ENCODE peak calls at places on chromosomes 16 and 17, in five cellular contexts. C is dorsolateral prefrontal cortex; B is A673; W is brain microvascular endothelial cell; O is CD4-positive, CD25-positive, alpha-beta regulatory T cell. V is an unnamed sample.

GRCh38 chr17:40646791-40647548 is 648 bp downstream of the SMARCE1 start:
- DNase-seq in C (no peak), B (no peak), W (peak), O (no peak), V (peak)

GRCh38 chr17:77254961-77255741 is 114.4 kb downstream of the SEC14L1 start:
- DNase-seq in C (no peak), B (no peak), W (peak), O (no peak), V (no peak)

GRCh38 chr17:50123649-50124349 is 6.2 kb downstream of the SAMD14 start:
- DNase-seq in C (no peak), B (peak), W (no peak), O (no peak), V (no peak)

GRCh38 chr16:81035398-81035974 is at the start of gene ATMIN:
- DNase-seq in C (peak), B (peak), W (peak), O (peak), V (peak)

GRCh38 chr17:60790205-60790604 is 112.6 kb downstream of the BCAS3 start:
- DNase-seq in C (no peak), B (no peak), W (no peak), O (no peak), V (no peak)

GRCh38 chr16:85490971-85491771 is 122.0 kb upstream of the GSE1 start:
- DNase-seq in C (no peak), B (no peak), W (no peak), O (peak), V (peak)

GRCh38 chr16:71666264-71666663 is 40.3 kb downstream of the MARVELD3 start:
- DNase-seq in C (no peak), B (no peak), W (no peak), O (no peak), V (no peak)

GRCh38 chr17:34782271-34782670 is 179.0 kb downstream of the CCT6B start:
- DNase-seq in C (no peak), B (no peak), W (no peak), O (no peak), V (no peak)

GRCh38 chr17:28125530-28126382 is 83.3 kb downstream of the NLK start:
- DNase-seq in C (no peak), B (no peak), W (no peak), O (no peak), V (no peak)

GRCh38 chr17:65314212-65314611 is 177.0 kb downstream of the RGS9 start:
- DNase-seq in C (no peak), B (no peak), W (no peak), O (no peak), V (peak)

GRCh38 chr17:41581366-41582060 is 5.2 kb downstream of the KRT14 start:
- DNase-seq in C (no peak), B (no peak), W (no peak), O (no peak), V (no peak)

GRCh38 chr17:66171172-66171571 is 20.8 kb downstream of the CEP112 start:
- DNase-seq in C (no peak), B (no peak), W (no peak), O (no peak), V (no peak)

DNA sequence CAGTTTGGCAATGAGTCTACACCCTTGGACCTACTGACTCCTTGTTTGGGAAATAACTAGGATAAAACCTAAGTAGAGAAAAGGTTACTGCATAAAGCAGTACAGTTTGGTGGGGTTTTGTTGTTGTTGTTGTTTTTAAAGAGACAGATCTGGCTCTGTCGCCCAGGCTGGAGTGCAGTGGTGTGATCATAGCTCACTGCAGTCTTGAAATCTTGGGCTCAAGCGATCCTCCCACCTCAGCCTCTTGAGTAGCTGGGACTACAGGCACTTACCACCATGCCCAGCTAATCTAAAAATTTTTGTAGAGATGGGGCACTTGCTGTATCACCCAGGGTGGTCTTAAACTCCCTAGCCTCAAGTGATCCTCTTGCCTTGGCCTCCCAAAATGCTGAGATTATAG is 1.2 kb downstream of the PDP2 start:
- DNase-seq in C (no peak), B (no peak), W (no peak), O (no peak), V (no peak)
- H3K4me3 ChIP-seq in C (peak), B (peak), W (peak), O (peak), V (peak)

GRCh38 chr17:38451030-38451839 is 23.0 kb downstream of the ARHGAP23 start:
- DNase-seq in C (no peak), B (peak), W (peak), O (no peak), V (no peak)

GRCh38 chr17:38450699-38451029 is 22.4 kb downstream of the ARHGAP23 start:
- DNase-seq in C (no peak), B (no peak), W (no peak), O (no peak), V (no peak)

GRCh38 chr17:38452719-38453118 is 24.5 kb downstream of the ARHGAP23 start:
- DNase-seq in C (no peak), B (no peak), W (no peak), O (no peak), V (no peak)

GRCh38 chr17:38453951-38454421 is 25.7 kb downstream of the ARHGAP23 start:
- DNase-seq in C (no peak), B (peak), W (no peak), O (no peak), V (no peak)

DNA sequence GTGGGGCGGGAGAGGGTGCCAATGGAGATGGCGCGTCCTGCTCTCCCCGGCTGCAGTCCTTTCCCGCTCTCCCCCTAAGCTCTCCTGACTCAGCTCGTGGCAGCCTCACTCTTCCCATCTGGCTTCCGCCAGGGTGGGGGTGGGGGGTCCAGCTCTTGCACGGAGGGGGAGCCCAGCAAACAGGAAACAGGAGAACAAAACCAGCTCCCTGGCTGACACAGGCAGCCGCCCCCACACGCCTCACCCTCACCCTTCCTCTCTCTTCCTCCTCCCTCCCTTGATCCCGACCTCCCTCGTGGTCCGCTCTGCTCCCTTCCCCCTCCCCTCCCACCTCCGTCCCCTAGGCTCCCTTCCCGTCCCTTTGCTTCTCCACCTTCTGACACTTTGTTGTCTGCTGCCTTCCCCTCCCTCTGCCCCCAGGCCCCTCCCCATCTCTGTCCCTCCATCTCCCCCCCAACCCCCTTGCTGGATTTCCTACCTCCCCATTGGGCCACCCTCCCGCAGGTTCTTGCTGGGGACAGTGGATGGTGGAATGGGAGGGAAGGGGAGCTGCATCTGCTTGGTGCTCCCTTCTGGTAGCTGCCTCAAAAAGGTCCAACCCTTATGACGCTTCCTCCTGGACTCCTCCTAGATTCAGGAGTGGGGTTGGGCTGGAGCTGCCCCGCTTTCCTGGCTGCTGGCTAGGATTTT is 23.7 kb downstream of the ARHGAP23 start:
- DNase-seq in C (no peak), B (peak), W (peak), O (no peak), V (no peak)
- H3K4me3 ChIP-seq in C (peak), B (no peak), W (peak), O (no peak), V (no peak)

GRCh38 chr17:82105417-82105881 is 7.4 kb upstream of the FASN start:
- DNase-seq in C (no peak), B (no peak), W (no peak), O (no peak), V (no peak)

GRCh38 chr17:82108038-82108998 is 10.3 kb upstream of the FASN start:
- DNase-seq in C (no peak), B (no peak), W (no peak), O (no peak), V (no peak)

GRCh38 chr17:82107341-82107860 is 9.4 kb upstream of the FASN start:
- DNase-seq in C (no peak), B (no peak), W (no peak), O (no peak), V (no peak)

GRCh38 chr17:82105882-82106696 is 8.1 kb upstream of the FASN start:
- DNase-seq in C (no peak), B (peak), W (peak), O (peak), V (peak)

DNA sequence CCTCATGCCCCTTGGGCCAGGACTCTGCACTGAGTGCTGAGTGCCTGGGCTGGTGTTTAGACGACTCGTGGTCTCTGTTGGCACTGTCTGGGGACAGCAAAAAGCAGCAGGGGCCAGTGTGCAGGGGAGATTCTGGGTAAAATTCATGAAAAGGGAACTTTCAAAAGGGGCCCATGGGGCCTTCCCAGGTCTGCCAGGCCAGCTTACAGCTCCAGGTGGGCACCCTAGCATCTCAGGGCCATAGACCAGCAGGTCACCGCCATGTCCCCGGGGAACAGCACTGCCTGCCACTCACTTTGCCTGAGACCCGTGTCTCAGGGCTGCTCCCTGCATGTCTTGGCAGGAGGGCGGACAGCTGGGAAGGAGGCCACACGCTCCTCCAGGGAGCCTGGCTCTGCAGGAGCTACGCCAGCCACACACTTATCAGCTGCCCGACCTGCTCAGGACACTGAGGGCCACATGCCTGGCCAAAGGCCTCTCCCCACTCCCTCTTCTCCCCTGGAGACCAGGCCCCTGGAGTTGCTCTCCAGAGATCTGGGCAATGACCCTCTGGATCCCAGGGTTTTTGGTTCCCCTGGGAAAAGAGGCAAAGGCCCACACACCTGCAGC is 8.8 kb upstream of the FASN start:
- DNase-seq in C (no peak), B (no peak), W (no peak), O (no peak), V (no peak)
- H3K4me3 ChIP-seq in C (peak), B (no peak), W (no peak), O (peak), V (peak)

GRCh38 chr17:4436381-4436780 is 2.6 kb downstream of the SPNS3 start:
- DNase-seq in C (no peak), B (no peak), W (no peak), O (no peak), V (peak)
- H3K4me3 ChIP-seq in C (no peak), B (no peak), W (no peak), O (no peak), V (peak)

GRCh38 chr17:45433136-45433535 is 466 bp upstream of the ARHGAP27 start:
- DNase-seq in C (no peak), B (no peak), W (no peak), O (no peak), V (no peak)
- H3K4me3 ChIP-seq in C (peak), B (no peak), W (no peak), O (no peak), V (no peak)

GRCh38 chr16:9500872-9501271 is 409.4 kb downstream of the HAPSTR1 start:
- DNase-seq in C (no peak), B (no peak), W (no peak), O (no peak), V (no peak)

GRCh38 chr16:9499921-9500593 is 408.6 kb downstream of the HAPSTR1 start:
- DNase-seq in C (no peak), B (peak), W (no peak), O (no peak), V (no peak)

GRCh38 chr16:9503251-9503986 is 412.0 kb downstream of the HAPSTR1 start:
- DNase-seq in C (no peak), B (no peak), W (no peak), O (no peak), V (no peak)
- H3K4me3 ChIP-seq in C (no peak), B (no peak), W (no peak), O (no peak), V (no peak)

GRCh38 chr16:51538707-51539604 is 387.9 kb upstream of the SALL1 start:
- DNase-seq in C (no peak), B (peak), W (peak), O (no peak), V (peak)
- H3K4me3 ChIP-seq in C (no peak), B (peak), W (no peak), O (no peak), V (no peak)

GRCh38 chr17:76138896-76139248 is 2.2 kb downstream of the FOXJ1 start:
- DNase-seq in C (no peak), B (no peak), W (no peak), O (no peak), V (no peak)
- H3K4me3 ChIP-seq in C (peak), B (no peak), W (no peak), O (no peak), V (no peak)

DNA sequence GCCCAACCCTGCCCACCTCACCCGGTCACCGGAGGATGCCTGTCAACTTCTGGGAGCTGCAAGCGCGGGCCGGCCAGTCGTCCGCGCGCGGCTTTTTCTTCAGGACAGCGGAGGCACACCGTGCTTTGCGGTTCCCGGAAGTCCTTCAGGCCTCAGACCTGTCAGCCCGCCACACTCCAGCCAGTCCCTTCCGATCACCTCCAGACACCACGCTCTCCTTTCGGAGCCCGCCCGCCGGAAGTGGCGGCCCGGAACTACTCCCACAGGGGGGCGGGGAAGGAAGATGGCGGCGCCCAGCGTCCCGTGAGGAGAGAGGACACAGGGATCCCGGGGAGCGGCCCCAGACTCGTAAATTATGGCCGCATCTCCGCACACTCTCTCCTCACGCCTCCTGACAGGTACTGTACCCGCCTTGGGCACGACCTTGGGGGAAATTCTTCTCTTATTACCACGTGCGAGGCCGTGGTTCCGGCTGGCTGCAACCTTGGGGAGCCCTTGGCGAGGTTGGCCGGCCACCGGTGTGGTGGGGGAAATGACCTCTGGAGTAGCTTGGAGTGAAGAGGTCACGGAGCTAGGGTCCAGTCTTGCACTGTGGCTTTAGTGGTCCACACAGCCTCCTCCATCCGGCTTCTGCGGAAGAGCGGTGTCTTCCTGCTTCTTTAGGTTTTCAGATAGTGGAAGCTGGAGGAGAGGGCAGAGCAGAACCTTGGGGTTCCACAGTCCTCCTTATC is at the start of gene COX10:
- DNase-seq in C (peak), B (peak), W (peak), O (peak), V (peak)
- H3K4me3 ChIP-seq in C (peak), B (peak), W (peak), O (peak), V (peak)

V was measured in Jurkat, Clone E6-1.